ENCODE peak calls at places on chromosomes 5 and 9, in six cellular contexts. One of them, this sample, is unnamed.

GRCh38 chr9:135330307-135330631 is 149.3 kb upstream of the PPP1R26 start:
- DNase-seq in GM23338: no peak
- DNase-seq in H9: no peak
- DNase-seq in body of pancreas: no peak
- DNase-seq in kidney: no peak
- DNase-seq in pancreas: no peak
- DNase-seq in this sample: no peak

GRCh38 chr9:137270929-137271695 is 6.4 kb upstream of the TOR4A start:
- DNase-seq in GM23338: no peak
- DNase-seq in H9: peak; percentile 29
- DNase-seq in body of pancreas: no peak
- DNase-seq in kidney: peak; percentile 75
- DNase-seq in pancreas: no peak
- DNase-seq in this sample: no peak

GRCh38 chr9:114900937-114901802 is 29.2 kb downstream of the TNFSF8 start:
- DNase-seq in GM23338: no peak
- DNase-seq in H9: no peak
- DNase-seq in body of pancreas: no peak
- DNase-seq in kidney: no peak
- DNase-seq in pancreas: no peak
- DNase-seq in this sample: no peak

GRCh38 chr9:89498845-89499480 is 1.1 kb upstream of the SEMA4D start:
- DNase-seq in GM23338: no peak
- DNase-seq in H9: no peak
- DNase-seq in body of pancreas: no peak
- DNase-seq in kidney: no peak
- DNase-seq in pancreas: no peak
- DNase-seq in this sample: no peak

GRCh38 chr5:113212244-113212920 is 222.4 kb downstream of the TSSK1B start:
- DNase-seq in GM23338: no peak
- DNase-seq in H9: no peak
- DNase-seq in body of pancreas: peak; percentile 50
- DNase-seq in kidney: no peak
- DNase-seq in pancreas: no peak
- DNase-seq in this sample: no peak

GRCh38 chr5:168076561-168076991 is 214.9 kb upstream of the WWC1 start:
- DNase-seq in GM23338: peak; percentile 72
- DNase-seq in H9: peak; percentile 80
- DNase-seq in body of pancreas: peak; percentile 22
- DNase-seq in kidney: no peak
- DNase-seq in pancreas: no peak
- DNase-seq in this sample: no peak

GRCh38 chr5:177402271-177403043 is 2.0 kb upstream of the PFN3 start:
- DNase-seq in GM23338: peak; percentile 97
- DNase-seq in H9: peak; percentile 92
- DNase-seq in body of pancreas: peak; percentile 85
- DNase-seq in kidney: peak; percentile 91
- DNase-seq in pancreas: peak; percentile 84
- DNase-seq in this sample: no peak

GRCh38 chr9:33415152-33416038 is 13.0 kb upstream of the AQP7 start:
- DNase-seq in GM23338: peak; percentile 91
- DNase-seq in H9: peak; percentile 88
- DNase-seq in body of pancreas: peak; percentile 90
- DNase-seq in kidney: peak; percentile 90
- DNase-seq in pancreas: peak; percentile 92
- DNase-seq in this sample: peak; percentile 76

GRCh38 chr9:112696461-112696860 is 21.5 kb downstream of the INIP start:
- DNase-seq in GM23338: no peak
- DNase-seq in H9: no peak
- DNase-seq in body of pancreas: no peak
- DNase-seq in kidney: no peak
- DNase-seq in pancreas: no peak
- DNase-seq in this sample: no peak

GRCh38 chr5:26700759-26701384 is 337.5 kb downstream of the CDH9 start:
- DNase-seq in GM23338: peak; percentile 75
- DNase-seq in H9: peak; percentile 28
- DNase-seq in body of pancreas: peak; percentile 6
- DNase-seq in kidney: no peak
- DNase-seq in pancreas: no peak
- DNase-seq in this sample: no peak

GRCh38 chr5:22615964-22616363 is 237.2 kb downstream of the CDH12 start:
- DNase-seq in GM23338: no peak
- DNase-seq in H9: no peak
- DNase-seq in body of pancreas: no peak
- DNase-seq in kidney: no peak
- DNase-seq in pancreas: no peak
- DNase-seq in this sample: no peak

GRCh38 chr5:98085593-98085992 is 687.9 kb upstream of the RGMB start:
- DNase-seq in GM23338: no peak
- DNase-seq in H9: no peak
- DNase-seq in body of pancreas: no peak
- DNase-seq in kidney: no peak
- DNase-seq in pancreas: no peak
- DNase-seq in this sample: no peak

GRCh38 chr9:76927540-76928240 is 21.8 kb upstream of the PRUNE2 start:
- DNase-seq in GM23338: no peak
- DNase-seq in H9: no peak
- DNase-seq in body of pancreas: no peak
- DNase-seq in kidney: no peak
- DNase-seq in pancreas: no peak
- DNase-seq in this sample: no peak

GRCh38 chr5:116858705-116859333 is 284.2 kb upstream of the SEMA6A start:
- DNase-seq in GM23338: no peak
- DNase-seq in H9: no peak
- DNase-seq in body of pancreas: no peak
- DNase-seq in kidney: no peak
- DNase-seq in pancreas: no peak
- DNase-seq in this sample: no peak

GRCh38 chr9:71748280-71748743 is 20.0 kb downstream of the CEMIP2 start:
- DNase-seq in GM23338: no peak
- DNase-seq in H9: no peak
- DNase-seq in body of pancreas: no peak
- DNase-seq in kidney: no peak
- DNase-seq in pancreas: no peak
- DNase-seq in this sample: no peak

GRCh38 chr9:16449331-16449730 is 421.1 kb downstream of the BNC2 start:
- DNase-seq in GM23338: no peak
- DNase-seq in H9: no peak
- DNase-seq in body of pancreas: no peak
- DNase-seq in kidney: no peak
- DNase-seq in pancreas: no peak
- DNase-seq in this sample: no peak

DNA sequence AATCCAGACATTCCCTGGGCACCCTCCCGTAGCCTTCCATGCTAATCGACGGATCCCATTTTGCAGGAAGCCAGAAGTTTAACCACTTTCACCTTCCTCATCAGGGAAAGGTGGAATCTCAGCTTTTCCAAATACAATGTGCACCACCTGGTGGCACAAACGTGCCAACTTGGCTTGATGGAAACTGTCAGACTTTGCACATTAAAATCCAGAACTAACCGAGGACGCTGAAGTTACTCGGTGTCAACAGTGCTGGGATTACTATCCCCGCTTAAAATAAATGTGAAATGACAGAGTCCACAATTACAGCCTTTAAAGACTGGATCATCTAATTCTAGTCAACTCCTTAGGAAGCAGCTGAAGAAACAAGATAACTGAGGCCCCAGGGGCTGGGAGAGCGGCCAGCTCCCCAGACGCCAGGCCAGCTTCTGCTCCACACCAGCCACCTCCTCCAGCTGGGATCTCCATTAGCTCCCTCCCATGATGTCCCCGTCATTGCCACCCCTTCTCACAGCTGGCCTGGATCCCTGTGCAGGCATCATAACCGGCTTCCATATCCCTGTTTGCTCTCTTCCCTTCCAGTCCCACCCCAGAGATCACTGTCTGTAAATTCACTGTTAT is 50.2 kb upstream of the RETREG1 start:
- DNase-seq in GM23338: peak; percentile 17
- DNase-seq in H9: no peak
- DNase-seq in body of pancreas: peak; percentile 77
- DNase-seq in kidney: peak; percentile 76
- DNase-seq in pancreas: no peak
- DNase-seq in this sample: no peak
- TF ChIP-seq CTCF in GM23338: peak; percentile 52
- TF ChIP-seq CTCF in H9: peak; percentile 53
- TF ChIP-seq CTCF in body of pancreas: peak; percentile 37
- TF ChIP-seq CTCF in kidney: peak; percentile 65
- TF ChIP-seq CTCF in pancreas: no peak
- TF ChIP-seq CTCF in this sample: peak; percentile 12

GRCh38 chr5:57499262-57500050 is 16.8 kb upstream of the ACTBL2 start:
- DNase-seq in GM23338: peak; percentile 89
- DNase-seq in H9: peak; percentile 35
- DNase-seq in body of pancreas: peak; percentile 33
- DNase-seq in kidney: no peak
- DNase-seq in pancreas: no peak
- DNase-seq in this sample: no peak
- H3K27ac ChIP-seq in GM23338: no peak overlapping the region
- H3K27ac ChIP-seq in H9: no peak overlapping the region
- H3K27ac ChIP-seq in body of pancreas: no peak overlapping the region
- H3K27ac ChIP-seq in kidney: no peak overlapping the region
- H3K27ac ChIP-seq in pancreas: no peak overlapping the region
- H3K27ac ChIP-seq in this sample: no peak overlapping the region

DNA sequence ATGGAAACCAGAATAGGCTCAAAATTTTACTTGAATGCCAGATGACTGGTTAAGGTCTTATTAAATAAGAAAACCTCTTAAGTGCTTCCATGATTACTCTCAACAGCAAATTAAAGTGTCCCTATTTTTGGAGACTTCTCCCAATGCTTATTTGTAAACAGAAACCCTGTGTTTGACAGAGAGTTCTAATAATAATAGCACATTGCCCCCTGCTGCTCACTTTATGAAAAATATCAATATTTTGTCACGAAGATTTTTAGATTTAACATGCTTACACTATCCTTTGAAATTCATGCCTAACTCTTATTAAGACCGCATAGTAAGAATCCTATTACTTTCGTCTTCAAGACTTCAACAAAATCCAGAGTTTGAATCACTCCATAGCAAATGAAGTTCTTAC is 75.4 kb upstream of the PRRC1 start:
- DNase-seq in GM23338: peak; percentile 17
- DNase-seq in H9: no peak
- DNase-seq in body of pancreas: no peak
- DNase-seq in kidney: no peak
- DNase-seq in pancreas: no peak
- DNase-seq in this sample: no peak
- TF ChIP-seq CTCF in GM23338: no peak
- TF ChIP-seq CTCF in H9: peak; percentile 20
- TF ChIP-seq CTCF in body of pancreas: no peak
- TF ChIP-seq CTCF in kidney: no peak
- TF ChIP-seq CTCF in pancreas: no peak
- TF ChIP-seq CTCF in this sample: peak; percentile 32

GRCh38 chr9:110996436-110997224 is 41.6 kb downstream of the LPAR1 start:
- DNase-seq in GM23338: no peak
- DNase-seq in H9: no peak
- DNase-seq in body of pancreas: peak; percentile 28
- DNase-seq in kidney: no peak
- DNase-seq in pancreas: no peak
- DNase-seq in this sample: peak; percentile 68

GRCh38 chr9:110997847-110998246 is 40.4 kb downstream of the LPAR1 start:
- DNase-seq in GM23338: no peak
- DNase-seq in H9: no peak
- DNase-seq in body of pancreas: no peak
- DNase-seq in kidney: no peak
- DNase-seq in pancreas: no peak
- DNase-seq in this sample: no peak

GRCh38 chr9:110999379-110999778 is 38.9 kb downstream of the LPAR1 start:
- DNase-seq in GM23338: no peak
- DNase-seq in H9: no peak
- DNase-seq in body of pancreas: no peak
- DNase-seq in kidney: no peak
- DNase-seq in pancreas: no peak
- DNase-seq in this sample: no peak

GRCh38 chr9:110994771-110995241 is 43.5 kb downstream of the LPAR1 start:
- DNase-seq in GM23338: no peak
- DNase-seq in H9: no peak
- DNase-seq in body of pancreas: no peak
- DNase-seq in kidney: no peak
- DNase-seq in pancreas: no peak
- DNase-seq in this sample: no peak

GRCh38 chr9:110995511-110996340 is 42.5 kb downstream of the LPAR1 start:
- DNase-seq in GM23338: no peak
- DNase-seq in H9: no peak
- DNase-seq in body of pancreas: no peak
- DNase-seq in kidney: no peak
- DNase-seq in pancreas: no peak
- DNase-seq in this sample: no peak
- H3K27ac ChIP-seq in GM23338: no peak overlapping the region
- H3K27ac ChIP-seq in H9: no peak overlapping the region
- H3K27ac ChIP-seq in body of pancreas: no peak overlapping the region
- H3K27ac ChIP-seq in kidney: no peak overlapping the region
- H3K27ac ChIP-seq in pancreas: no peak overlapping the region
- H3K27ac ChIP-seq in this sample: peak overlapping the region; percentile 56

This sample was measured in tibial artery.